ENCODE peak calls at places on chromosome 7, in seven cellular contexts. One of them, this sample, is unnamed.

GRCh38 chr7:132930881-132931280 is 151.0 kb downstream of the CHCHD3 start:
- DNase-seq in osteoblast: no peak
- DNase-seq in pancreas: no peak
- DNase-seq in neural progenitor cell: peak; percentile 48
- DNase-seq in testis: peak; percentile 25
- DNase-seq in transverse colon: no peak
- DNase-seq in left ventricle myocardium inferior: no peak
- DNase-seq in this sample: peak; percentile 64

GRCh38 chr7:24741691-24742639 is 15.3 kb downstream of the GSDME start:
- DNase-seq in testis: peak; percentile 74
- DNase-seq in left ventricle myocardium inferior: no peak
- DNase-seq in pancreas: no peak
- DNase-seq in neural progenitor cell: no peak
- DNase-seq in osteoblast: peak; percentile 92
- DNase-seq in transverse colon: no peak
- DNase-seq in this sample: no peak

GRCh38 chr7:87448427-87448826 is 27.1 kb downstream of the ABCB4 start:
- DNase-seq in neural progenitor cell: peak; percentile 45
- DNase-seq in osteoblast: no peak
- DNase-seq in transverse colon: no peak
- DNase-seq in left ventricle myocardium inferior: no peak
- DNase-seq in testis: no peak
- DNase-seq in pancreas: no peak
- DNase-seq in this sample: no peak

GRCh38 chr7:48637382-48637781 is 287.0 kb upstream of the CDC14C start:
- DNase-seq in neural progenitor cell: no peak
- DNase-seq in testis: no peak
- DNase-seq in left ventricle myocardium inferior: no peak
- DNase-seq in pancreas: no peak
- DNase-seq in osteoblast: peak; percentile 2
- DNase-seq in transverse colon: no peak
- DNase-seq in this sample: no peak

GRCh38 chr7:133434246-133434865 is 181.5 kb downstream of the EXOC4 start:
- DNase-seq in osteoblast: no peak
- DNase-seq in pancreas: no peak
- DNase-seq in neural progenitor cell: peak; percentile 32
- DNase-seq in transverse colon: no peak
- DNase-seq in testis: no peak
- DNase-seq in left ventricle myocardium inferior: no peak
- DNase-seq in this sample: no peak

GRCh38 chr7:19114591-19114855 is 2.9 kb downstream of the TWIST1 start:
- DNase-seq in transverse colon: no peak
- DNase-seq in neural progenitor cell: no peak
- DNase-seq in pancreas: no peak
- DNase-seq in testis: no peak
- DNase-seq in osteoblast: peak; percentile 48
- DNase-seq in left ventricle myocardium inferior: no peak
- DNase-seq in this sample: no peak

GRCh38 chr7:70143089-70144044 is 545.1 kb downstream of the AUTS2 start:
- DNase-seq in left ventricle myocardium inferior: no peak
- DNase-seq in testis: no peak
- DNase-seq in transverse colon: no peak
- DNase-seq in pancreas: no peak
- DNase-seq in osteoblast: peak; percentile 81
- DNase-seq in neural progenitor cell: no peak
- DNase-seq in this sample: no peak

GRCh38 chr7:29987083-29987482 is 2.5 kb downstream of the SCRN1 start:
- DNase-seq in left ventricle myocardium inferior: no peak
- DNase-seq in transverse colon: no peak
- DNase-seq in osteoblast: peak; percentile 92
- DNase-seq in pancreas: no peak
- DNase-seq in testis: no peak
- DNase-seq in neural progenitor cell: no peak
- DNase-seq in this sample: no peak

GRCh38 chr7:121081327-121081936 is 92.9 kb downstream of the CPED1 start:
- DNase-seq in osteoblast: peak; percentile 8
- DNase-seq in pancreas: no peak
- DNase-seq in testis: no peak
- DNase-seq in transverse colon: no peak
- DNase-seq in neural progenitor cell: peak; percentile 43
- DNase-seq in left ventricle myocardium inferior: no peak
- DNase-seq in this sample: no peak

GRCh38 chr7:2520131-2520807 is 695 bp downstream of the LFNG start:
- DNase-seq in pancreas: no peak
- DNase-seq in osteoblast: peak; percentile 97
- DNase-seq in transverse colon: peak; percentile 62
- DNase-seq in left ventricle myocardium inferior: no peak
- DNase-seq in neural progenitor cell: peak; percentile 61
- DNase-seq in testis: peak; percentile 38
- DNase-seq in this sample: peak; percentile 77

GRCh38 chr7:1707756-1708611 is 37.9 kb downstream of the ELFN1 start:
- DNase-seq in testis: no peak
- DNase-seq in osteoblast: peak; percentile 75
- DNase-seq in neural progenitor cell: no peak
- DNase-seq in transverse colon: no peak
- DNase-seq in left ventricle myocardium inferior: no peak
- DNase-seq in pancreas: peak; percentile 36
- DNase-seq in this sample: peak; percentile 49

GRCh38 chr7:27762062-27762461 is 22.1 kb downstream of the TAX1BP1 start:
- DNase-seq in left ventricle myocardium inferior: no peak
- DNase-seq in osteoblast: no peak
- DNase-seq in pancreas: no peak
- DNase-seq in neural progenitor cell: no peak
- DNase-seq in testis: no peak
- DNase-seq in transverse colon: no peak
- DNase-seq in this sample: no peak

GRCh38 chr7:140653319-140654108 is 12.9 kb upstream of the DENND2A start:
- DNase-seq in transverse colon: peak; percentile 67
- DNase-seq in neural progenitor cell: peak; percentile 86
- DNase-seq in osteoblast: peak; percentile 89
- DNase-seq in testis: peak; percentile 78
- DNase-seq in pancreas: peak; percentile 54
- DNase-seq in left ventricle myocardium inferior: no peak
- DNase-seq in this sample: peak; percentile 90

GRCh38 chr7:15594461-15594860 is 32.6 kb upstream of the AGMO start:
- DNase-seq in osteoblast: no peak
- DNase-seq in pancreas: no peak
- DNase-seq in neural progenitor cell: no peak
- DNase-seq in left ventricle myocardium inferior: no peak
- DNase-seq in transverse colon: no peak
- DNase-seq in testis: no peak
- DNase-seq in this sample: no peak

GRCh38 chr7:85381212-85381611 is 194.4 kb upstream of the SEMA3D start:
- DNase-seq in transverse colon: no peak
- DNase-seq in pancreas: no peak
- DNase-seq in osteoblast: no peak
- DNase-seq in neural progenitor cell: no peak
- DNase-seq in testis: no peak
- DNase-seq in left ventricle myocardium inferior: no peak
- DNase-seq in this sample: no peak

GRCh38 chr7:150897502-150898474 is 45.5 kb downstream of the AOC1 start:
- DNase-seq in osteoblast: no peak
- DNase-seq in testis: no peak
- DNase-seq in pancreas: no peak
- DNase-seq in transverse colon: peak; percentile 37
- DNase-seq in left ventricle myocardium inferior: no peak
- DNase-seq in neural progenitor cell: no peak
- DNase-seq in this sample: no peak

GRCh38 chr7:20783716-20784310 is 2.9 kb downstream of the SP8 start:
- DNase-seq in transverse colon: no peak
- DNase-seq in left ventricle myocardium inferior: no peak
- DNase-seq in osteoblast: peak; percentile 89
- DNase-seq in pancreas: peak; percentile 64
- DNase-seq in testis: peak; percentile 51
- DNase-seq in neural progenitor cell: peak; percentile 70
- DNase-seq in this sample: peak; percentile 88

GRCh38 chr7:157657741-157658740 is 321.2 kb downstream of the DNAJB6 start:
- DNase-seq in testis: no peak
- DNase-seq in transverse colon: no peak
- DNase-seq in pancreas: no peak
- DNase-seq in left ventricle myocardium inferior: no peak
- DNase-seq in osteoblast: peak; percentile 77
- DNase-seq in neural progenitor cell: no peak
- DNase-seq in this sample: peak; percentile 41

GRCh38 chr7:140601566-140602174 is 38.9 kb downstream of the DENND2A start:
- DNase-seq in neural progenitor cell: no peak
- DNase-seq in testis: no peak
- DNase-seq in transverse colon: no peak
- DNase-seq in osteoblast: no peak
- DNase-seq in pancreas: no peak
- DNase-seq in left ventricle myocardium inferior: no peak
- DNase-seq in this sample: no peak

GRCh38 chr7:91628742-91629141 is 251.8 kb downstream of the MTERF1 start:
- DNase-seq in neural progenitor cell: no peak
- DNase-seq in testis: no peak
- DNase-seq in pancreas: no peak
- DNase-seq in osteoblast: peak; percentile 60
- DNase-seq in transverse colon: no peak
- DNase-seq in left ventricle myocardium inferior: no peak
- DNase-seq in this sample: no peak

GRCh38 chr7:8831386-8831785 is 398.0 kb downstream of the NXPH1 start:
- DNase-seq in left ventricle myocardium inferior: no peak
- DNase-seq in neural progenitor cell: no peak
- DNase-seq in testis: no peak
- DNase-seq in pancreas: no peak
- DNase-seq in osteoblast: no peak
- DNase-seq in transverse colon: no peak
- DNase-seq in this sample: no peak

DNA sequence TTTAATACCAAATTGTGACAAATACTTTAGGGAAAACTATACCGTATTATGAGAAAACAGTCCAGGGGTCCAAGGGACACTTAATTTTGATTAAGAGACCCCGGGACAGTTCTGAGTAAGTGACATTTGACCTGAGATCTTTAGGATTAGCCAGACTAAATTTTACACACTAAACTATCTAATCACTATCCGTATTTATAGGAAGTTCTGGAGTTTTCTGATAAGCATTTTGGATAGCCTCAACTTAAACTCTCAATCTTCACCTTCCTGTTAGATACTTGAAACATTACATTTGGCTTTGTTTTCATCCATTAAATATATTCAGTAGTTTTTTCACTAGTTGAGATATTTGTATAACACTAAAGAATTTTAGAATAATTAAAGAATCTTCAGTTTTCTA is 5.4 kb downstream of the PIK3CG start:
- DNase-seq in left ventricle myocardium inferior: no peak
- DNase-seq in neural progenitor cell: no peak
- DNase-seq in testis: no peak
- DNase-seq in transverse colon: no peak
- DNase-seq in osteoblast: no peak
- DNase-seq in pancreas: no peak
- DNase-seq in this sample: no peak
- H3K4me1 ChIP-seq in left ventricle myocardium inferior: no peaks in the 10 kb centered on the region
- H3K4me1 ChIP-seq in neural progenitor cell: no peaks in the 10 kb centered on the region
- H3K4me1 ChIP-seq in testis: no peaks in the 10 kb centered on the region
- H3K4me1 ChIP-seq in transverse colon: no peaks in the 10 kb centered on the region
- H3K4me1 ChIP-seq in osteoblast: no peaks in the 10 kb centered on the region
- H3K4me1 ChIP-seq in pancreas: no peaks in the 10 kb centered on the region
- H3K4me1 ChIP-seq in this sample: peaks cover 4% of the 10 kb centered on the region

DNA sequence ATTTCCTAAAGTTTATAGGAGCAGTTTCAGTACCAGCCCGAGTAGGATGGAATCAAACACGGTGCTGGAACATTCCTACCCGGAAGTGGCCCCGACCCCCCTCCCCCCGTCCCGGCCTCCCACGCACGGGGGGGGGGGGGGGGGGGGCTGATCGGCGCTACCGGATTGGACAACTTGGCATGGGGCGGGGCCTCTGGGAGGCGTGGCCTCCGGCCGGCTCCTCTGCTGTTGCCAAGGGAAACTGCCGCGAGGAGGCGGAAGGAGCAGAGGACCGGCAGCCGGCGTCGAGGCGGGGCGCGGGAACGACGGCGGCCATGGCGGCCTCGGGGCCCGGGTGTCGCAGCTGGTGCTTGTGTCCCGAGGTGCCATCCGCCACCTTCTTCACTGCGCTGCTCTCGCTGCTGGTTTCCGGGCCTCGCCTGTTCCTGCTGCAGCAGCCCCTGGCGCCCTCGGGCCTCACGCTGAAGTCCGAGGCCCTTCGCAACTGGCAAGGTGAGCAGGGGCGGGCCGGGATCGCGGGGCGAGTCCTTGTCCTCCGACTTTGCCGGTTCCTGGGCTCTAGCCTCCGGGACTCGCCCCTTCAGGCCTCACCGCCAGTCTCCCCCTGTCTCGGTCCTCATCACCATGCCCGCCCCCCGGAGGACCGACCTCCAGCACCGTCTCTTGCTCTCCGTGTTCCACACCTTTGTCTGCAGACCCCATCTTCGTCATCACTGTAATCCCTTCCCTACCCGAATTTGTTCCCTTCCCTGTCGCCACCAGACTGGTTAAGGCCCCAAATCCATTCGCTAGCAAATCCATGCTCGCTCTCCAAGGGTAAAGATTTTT is at the start of gene RHBDD2:
- DNase-seq in neural progenitor cell: peak; percentile 97
- DNase-seq in transverse colon: peak; percentile 97
- DNase-seq in osteoblast: peak; percentile 99
- DNase-seq in pancreas: peak; percentile 98
- DNase-seq in testis: peak; percentile 95
- DNase-seq in left ventricle myocardium inferior: peak; percentile 97
- DNase-seq in this sample: peak; percentile 98
- TF ChIP-seq CTCF in neural progenitor cell: no peak
- TF ChIP-seq CTCF in transverse colon: no peak
- TF ChIP-seq CTCF in osteoblast: no peak
- TF ChIP-seq CTCF in pancreas: no peak
- TF ChIP-seq CTCF in testis: no peak
- TF ChIP-seq CTCF in left ventricle myocardium inferior: peak; percentile 45
- TF ChIP-seq CTCF in this sample: no peak

DNA sequence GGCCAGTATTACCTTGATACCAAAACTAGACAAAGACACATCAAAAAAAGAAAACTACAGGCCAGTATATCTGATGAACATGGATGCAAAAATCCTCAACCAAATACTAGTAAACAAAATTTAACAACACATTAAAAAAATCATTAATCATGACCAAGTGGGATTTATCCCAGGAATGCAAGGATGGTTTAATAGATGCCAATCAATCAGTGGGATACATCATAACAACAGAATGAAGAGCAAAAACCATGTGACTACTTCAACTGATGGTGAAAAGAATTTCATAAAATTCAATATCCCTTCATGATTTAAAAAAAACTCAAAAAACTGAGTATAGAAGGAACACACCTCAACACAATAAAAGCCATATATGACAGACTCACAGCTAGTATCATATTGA is 25.2 kb upstream of the UBN2 start:
- DNase-seq in transverse colon: no peak
- DNase-seq in pancreas: no peak
- DNase-seq in testis: no peak
- DNase-seq in left ventricle myocardium inferior: no peak
- DNase-seq in osteoblast: no peak
- DNase-seq in neural progenitor cell: no peak
- DNase-seq in this sample: no peak
- H3K36me3 ChIP-seq in transverse colon: no peaks in the 10 kb centered on the region
- H3K36me3 ChIP-seq in pancreas: no peaks in the 10 kb centered on the region
- H3K36me3 ChIP-seq in testis: no peaks in the 10 kb centered on the region
- H3K36me3 ChIP-seq in left ventricle myocardium inferior: no peaks in the 10 kb centered on the region
- H3K36me3 ChIP-seq in osteoblast: no peaks in the 10 kb centered on the region
- H3K36me3 ChIP-seq in neural progenitor cell: no peaks in the 10 kb centered on the region
- H3K36me3 ChIP-seq in this sample: no peaks in the 10 kb centered on the region

DNA sequence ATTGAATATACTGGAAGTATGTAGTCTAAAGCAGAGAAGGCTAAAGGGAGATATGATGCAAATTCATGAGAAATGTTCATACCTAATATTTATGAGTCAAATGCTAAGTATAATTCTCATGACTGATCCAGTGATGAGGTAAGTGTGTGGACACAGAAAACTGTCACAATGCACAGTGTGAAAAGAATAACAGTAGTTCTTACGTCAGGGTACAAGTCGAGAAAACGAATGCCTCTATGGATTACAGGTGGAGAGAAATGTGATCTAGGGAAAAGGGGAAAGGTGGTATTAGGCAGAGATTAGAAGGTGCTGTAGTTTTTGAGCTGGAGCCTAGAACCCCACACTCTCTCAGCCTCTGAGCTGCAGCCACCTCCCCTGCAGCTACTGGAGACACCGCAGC is 542.0 kb downstream of the CNTNAP2 start:
- DNase-seq in left ventricle myocardium inferior: no peak
- DNase-seq in testis: no peak
- DNase-seq in pancreas: no peak
- DNase-seq in transverse colon: no peak
- DNase-seq in osteoblast: no peak
- DNase-seq in neural progenitor cell: no peak
- DNase-seq in this sample: no peak
- H3K4me1 ChIP-seq in left ventricle myocardium inferior: no peaks in the 10 kb centered on the region
- H3K4me1 ChIP-seq in testis: no peaks in the 10 kb centered on the region
- H3K4me1 ChIP-seq in pancreas: peaks cover 7% of the 10 kb centered on the region
- H3K4me1 ChIP-seq in transverse colon: no peaks in the 10 kb centered on the region
- H3K4me1 ChIP-seq in osteoblast: no peaks in the 10 kb centered on the region
- H3K4me1 ChIP-seq in neural progenitor cell: no peaks in the 10 kb centered on the region
- H3K4me1 ChIP-seq in this sample: no peaks in the 10 kb centered on the region